ENCODE peak calls at places on chromosomes 5 and 9, in four cellular contexts. E, T, Y and N are unnamed samples.
A peak's percentile ranks its signal among the peaks of the same experiment; 100 is the strongest.

GRCh38 chr5:154708845-154709244 is 46.3 kb upstream of the LARP1 start:
- DNase-seq in E (peak; percentile 12), T (peak; percentile 41), Y (no peak), N (no peak)

GRCh38 chr5:177996660-177997318 is 747 bp upstream of the PROP1 start:
- DNase-seq in E (no peak), T (no peak), Y (no peak), N (no peak)

GRCh38 chr5:1315709-1316587 is 21.1 kb upstream of the TERT start:
- DNase-seq in E (peak; percentile 53), T (peak; percentile 77), Y (no peak), N (peak; percentile 84)

GRCh38 chr9:4781408-4781807 is 11.3 kb upstream of the RCL1 start:
- DNase-seq in E (no peak), T (no peak), Y (no peak), N (no peak)

GRCh38 chr5:78562719-78563330 is 85.7 kb downstream of the LHFPL2 start:
- DNase-seq in E (no peak), T (no peak), Y (peak; percentile 46), N (no peak)

GRCh38 chr9:124411514-124412227 is 3.6 kb downstream of the PSMB7 start:
- DNase-seq in E (no peak), T (peak; percentile 75), Y (no peak), N (no peak)

GRCh38 chr5:154755361-154756202 is at the start of gene LARP1:
- DNase-seq in E (peak; percentile 74), T (no peak), Y (peak; percentile 66), N (peak; percentile 93)

GRCh38 chr5:1724822-1725602 is 74.6 kb downstream of the MRPL36 start:
- DNase-seq in E (peak; percentile 46), T (no peak), Y (peak; percentile 58), N (no peak)

GRCh38 chr9:113998529-113999255 is 79.4 kb downstream of the AMBP start:
- DNase-seq in E (no peak), T (peak; percentile 6), Y (peak; percentile 50), N (no peak)

GRCh38 chr9:89466451-89467277 is 31.2 kb downstream of the SEMA4D start:
- DNase-seq in E (peak; percentile 53), T (no peak), Y (no peak), N (no peak)

GRCh38 chr5:136134653-136135052 is 2.0 kb downstream of the SMAD5 start:
- DNase-seq in E (no peak), T (no peak), Y (no peak), N (no peak)
- H3K4me1 ChIP-seq in E (peaks cover 34% of the 10 kb centered on the region), T (peaks cover 30% of the 10 kb centered on the region), Y (peaks cover 6% of the 10 kb centered on the region), N (peaks cover 72% of the 10 kb centered on the region)

GRCh38 chr5:95900383-95900958 is 61.2 kb downstream of the ELL2 start:
- DNase-seq in E (peak; percentile 71), T (no peak), Y (peak; percentile 65), N (no peak)
- H3K4me1 ChIP-seq in E (no peaks in the 10 kb centered on the region), T (peaks cover 12% of the 10 kb centered on the region), Y (no peaks in the 10 kb centered on the region), N (no peaks in the 10 kb centered on the region)

DNA sequence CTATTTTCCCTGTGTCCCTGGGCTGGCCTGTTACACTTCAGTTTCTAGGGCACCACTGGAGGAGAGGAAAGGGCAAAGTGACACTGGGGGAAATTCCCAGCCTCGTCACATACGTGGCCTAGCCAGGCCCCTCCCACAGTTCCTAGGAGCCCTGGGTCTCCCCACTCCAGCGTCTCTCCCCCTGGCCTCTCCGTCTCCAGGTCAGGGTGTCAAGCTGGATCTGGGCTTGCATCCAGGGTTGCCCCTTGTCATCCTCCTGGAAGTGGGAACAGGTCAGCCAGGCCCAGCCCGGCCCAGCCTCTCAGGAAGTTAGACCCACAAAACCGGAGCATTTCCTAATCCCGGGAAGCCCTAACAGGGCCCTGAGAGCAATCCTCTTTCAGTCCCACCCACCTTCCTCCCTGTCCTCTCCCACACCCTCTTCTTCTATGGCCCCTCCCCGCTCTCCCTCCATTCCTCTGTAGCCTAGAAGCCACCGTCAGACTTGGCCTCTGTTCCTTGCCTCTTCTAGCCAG is 4.7 kb upstream of the TNIP1 start:
- DNase-seq in E (peak; percentile 87), T (peak; percentile 61), Y (peak; percentile 73), N (peak; percentile 82)
- H3K4me1 ChIP-seq in E (peaks cover 17% of the 10 kb centered on the region), T (peaks cover 28% of the 10 kb centered on the region), Y (peaks cover 7% of the 10 kb centered on the region), N (peaks cover 46% of the 10 kb centered on the region)

GRCh38 chr5:41346609-41347008 is 133.3 kb upstream of the C6 start:
- DNase-seq in E (no peak), T (no peak), Y (no peak), N (no peak)

GRCh38 chr5:41345295-41345694 is 132.0 kb upstream of the C6 start:
- DNase-seq in E (no peak), T (no peak), Y (no peak), N (no peak)

GRCh38 chr5:41349846-41350245 is 136.5 kb upstream of the C6 start:
- DNase-seq in E (no peak), T (no peak), Y (no peak), N (no peak)

GRCh38 chr5:41347569-41347968 is 134.2 kb upstream of the C6 start:
- DNase-seq in E (no peak), T (no peak), Y (no peak), N (no peak)
- H3K4me1 ChIP-seq in E (no peaks in the 10 kb centered on the region), T (no peaks in the 10 kb centered on the region), Y (no peaks in the 10 kb centered on the region), N (no peaks in the 10 kb centered on the region)

GRCh38 chr5:96628406-96628805 is 33.8 kb upstream of the CAST start:
- DNase-seq in E (no peak), T (no peak), Y (no peak), N (no peak)
- H3K4me1 ChIP-seq in E (no peaks in the 10 kb centered on the region), T (peaks cover 16% of the 10 kb centered on the region), Y (no peaks in the 10 kb centered on the region), N (peaks cover 2% of the 10 kb centered on the region)

GRCh38 chr9:1881708-1882351 is 133.3 kb upstream of the SMARCA2 start:
- DNase-seq in E (no peak), T (no peak), Y (no peak), N (no peak)

GRCh38 chr9:1879501-1879900 is 135.6 kb upstream of the SMARCA2 start:
- DNase-seq in E (no peak), T (no peak), Y (no peak), N (no peak)

GRCh38 chr9:1877951-1878350 is 137.2 kb upstream of the SMARCA2 start:
- DNase-seq in E (no peak), T (no peak), Y (no peak), N (no peak)

GRCh38 chr9:1878817-1879216 is 136.3 kb upstream of the SMARCA2 start:
- DNase-seq in E (no peak), T (no peak), Y (no peak), N (no peak)

DNA sequence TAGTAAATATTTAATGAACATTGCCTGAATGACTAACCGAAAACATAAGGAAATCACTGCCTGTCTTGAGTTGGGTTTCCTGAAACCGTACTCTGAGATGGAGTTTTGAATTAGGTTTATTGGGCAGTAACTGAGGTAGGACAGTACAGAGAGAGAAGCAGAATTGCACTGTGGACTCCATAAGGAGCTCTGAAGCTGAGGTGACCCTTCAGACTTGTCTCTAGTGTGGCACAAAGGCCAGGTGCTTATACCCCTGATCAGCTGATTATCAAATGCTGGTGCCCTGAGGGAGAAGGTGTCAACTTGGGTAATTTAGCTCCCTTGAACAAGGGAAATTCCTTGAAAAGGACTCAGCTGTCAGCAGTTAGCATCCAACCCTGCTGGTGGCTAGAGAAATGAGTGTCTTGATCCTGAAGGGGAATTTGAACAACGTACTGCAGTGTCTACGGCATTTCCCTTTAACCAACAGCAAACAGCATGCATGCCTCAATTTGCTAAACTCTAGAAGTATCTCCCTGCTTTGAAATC is 135.0 kb upstream of the SMARCA2 start:
- DNase-seq in E (no peak), T (no peak), Y (no peak), N (no peak)
- H3K4me1 ChIP-seq in E (no peaks in the 10 kb centered on the region), T (no peaks in the 10 kb centered on the region), Y (no peaks in the 10 kb centered on the region), N (no peaks in the 10 kb centered on the region)

DNA sequence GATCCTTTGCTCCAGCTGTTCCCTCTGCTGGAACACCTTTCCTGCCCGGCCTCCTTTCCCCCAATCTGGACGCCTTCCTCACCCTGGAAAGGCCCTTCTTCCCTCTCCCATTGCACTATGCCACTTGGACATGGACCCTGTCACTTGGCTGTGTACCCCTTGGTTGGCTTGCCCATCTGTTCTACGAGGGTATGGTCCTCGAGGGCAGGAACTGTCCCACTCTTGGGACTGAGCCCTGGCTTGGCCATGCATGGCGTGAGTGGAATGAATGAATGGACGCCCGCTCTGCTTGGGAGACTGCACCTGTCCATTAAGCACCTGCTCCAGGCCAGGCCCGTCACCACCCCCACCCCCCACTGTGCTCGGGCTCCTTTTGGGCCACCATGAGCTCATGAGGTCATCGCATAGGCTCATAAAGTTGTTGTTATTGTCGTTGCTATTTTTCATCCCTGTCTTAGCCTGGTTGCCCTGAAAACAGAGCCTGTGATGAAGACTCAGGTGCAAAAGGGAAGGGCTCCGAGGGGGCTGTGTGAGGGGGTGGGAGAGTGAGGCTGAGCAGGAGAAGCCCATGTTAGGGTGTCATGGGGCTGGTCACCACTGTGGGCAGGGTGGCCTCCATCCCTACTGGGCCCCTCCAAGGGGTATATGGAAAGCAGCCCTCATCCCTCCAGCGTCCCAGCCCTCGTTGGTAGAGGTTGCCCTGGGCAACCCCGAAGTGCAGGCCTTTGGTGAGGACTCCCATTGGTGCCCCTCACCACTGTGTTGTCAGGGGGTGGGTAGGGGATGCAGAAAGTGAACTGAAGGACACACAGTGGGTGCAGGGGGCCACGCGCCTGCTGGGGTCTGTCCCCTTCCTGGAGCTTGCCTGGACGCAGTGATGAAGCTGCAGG is 57.2 kb upstream of the IER5L start:
- DNase-seq in E (no peak), T (no peak), Y (no peak), N (peak; percentile 70)
- H3K4me1 ChIP-seq in E (peaks cover 8% of the 10 kb centered on the region), T (peaks cover 2% of the 10 kb centered on the region), Y (peaks cover 8% of the 10 kb centered on the region), N (peaks cover 31% of the 10 kb centered on the region)

GRCh38 chr9:21989440-21990189 is 4.6 kb downstream of the CDKN2A start:
- DNase-seq in E (no peak), T (no peak), Y (no peak), N (no peak)
- H3K4me1 ChIP-seq in E (peaks cover 8% of the 10 kb centered on the region), T (peaks cover 18% of the 10 kb centered on the region), Y (no peaks in the 10 kb centered on the region), N (peaks cover 13% of the 10 kb centered on the region)

GRCh38 chr5:134550271-134551214 is 25.1 kb downstream of the JADE2 start:
- DNase-seq in E (no peak), T (no peak), Y (peak; percentile 66), N (no peak)
- H3K4me1 ChIP-seq in E (peaks cover 81% of the 10 kb centered on the region), T (peaks cover 22% of the 10 kb centered on the region), Y (peaks cover 62% of the 10 kb centered on the region), N (peaks cover 75% of the 10 kb centered on the region)